ENCODE peak calls at places on chromosomes 12 and 14, in nine cellular contexts. H is neural progenitor cell; B is stimulated activated CD8-positive, alpha-beta memory T cell treated with anti-CD3 and anti-CD28 coated beads, Interleukin-7, amount 100 ng/mL, for 1 hour; Y is GM18507; Q is Calu3; G is dermis blood vessel endothelial cell; N is activated naive CD4-positive, alpha-beta T cell treated with Interleukin-2 at 50 U/mL for 16 hours; D is stimulated activated CD4-positive, alpha-beta T cell treated with anti-CD3 and anti-CD28 coated beads, Interleukin-4, amount 100 ng/mL, for 24 hours; C is iris pigment epithelial cell. F is an unnamed sample.
A peak's percentile ranks its signal among the peaks of the same experiment; 100 is the strongest.

GRCh38 chr14:54867011-54867410 is 35.6 kb downstream of the GCH1 start:
- DNase-seq in H (no peak), B (no peak), Y (no peak), Q (no peak), G (no peak), N (no peak), D (no peak), C (no peak), F (no peak)

GRCh38 chr14:77980475-77981321 is 180.8 kb downstream of the ADCK1 start:
- DNase-seq in H (peak; percentile 47), B (no peak), Y (no peak), Q (peak; percentile 69), G (no peak), N (no peak), D (no peak), C (no peak), F (no peak)

GRCh38 chr12:62700091-62700490 is 233.5 kb downstream of the MON2 start:
- DNase-seq in H (no peak), B (no peak), Y (no peak), Q (no peak), G (no peak), N (no peak), D (no peak), C (peak; percentile 39), F (no peak)

GRCh38 chr12:26340649-26341048 is 145.3 kb downstream of the SSPN start:
- DNase-seq in H (no peak), B (no peak), Y (no peak), Q (no peak), G (no peak), N (no peak), D (no peak), C (no peak), F (no peak)

GRCh38 chr12:112801055-112801454 is 9.5 kb downstream of the RPH3A start:
- DNase-seq in H (no peak), B (no peak), Y (no peak), Q (no peak), G (no peak), N (no peak), D (no peak), C (no peak), F (no peak)

GRCh38 chr14:72583316-72584272 is 310.3 kb downstream of the DPF3 start:
- DNase-seq in H (no peak), B (no peak), Y (no peak), Q (no peak), G (no peak), N (no peak), D (no peak), C (peak; percentile 44), F (no peak)

GRCh38 chr14:102979406-102979805 is 56.9 kb downstream of the AMN start:
- DNase-seq in H (no peak), B (no peak), Y (no peak), Q (no peak), G (no peak), N (no peak), D (no peak), C (no peak), F (no peak)

GRCh38 chr12:2221030-2221621 is 168.3 kb downstream of the CACNA1C start:
- DNase-seq in H (no peak), B (no peak), Y (no peak), Q (no peak), G (no peak), N (no peak), D (no peak), C (no peak), F (no peak)

GRCh38 chr12:113973109-113973904 is 7.2 kb upstream of the RBM19 start:
- DNase-seq in H (no peak), B (no peak), Y (no peak), Q (no peak), G (no peak), N (no peak), D (no peak), C (no peak), F (no peak)

GRCh38 chr14:53882684-53883083 is 73.9 kb downstream of the BMP4 start:
- DNase-seq in H (no peak), B (no peak), Y (no peak), Q (no peak), G (peak; percentile 30), N (no peak), D (no peak), C (peak; percentile 44), F (peak; percentile 30)

GRCh38 chr14:64708148-64709004 is 4.2 kb downstream of the PLEKHG3 start:
- DNase-seq in H (peak; percentile 59), B (no peak), Y (no peak), Q (peak; percentile 82), G (no peak), N (peak; percentile 33), D (no peak), C (peak; percentile 69), F (peak; percentile 26)

GRCh38 chr12:33988888-33989287 is 33.4 kb upstream of the ALG10 start:
- DNase-seq in H (peak; percentile 7), B (no peak), Y (no peak), Q (peak; percentile 18), G (peak; percentile 71), N (no peak), D (no peak), C (no peak), F (no peak)

GRCh38 chr12:106248849-106249371 is 1.1 kb upstream of the CKAP4 start:
- DNase-seq in H (no peak), B (no peak), Y (no peak), Q (no peak), G (peak; percentile 73), N (peak; percentile 45), D (peak; percentile 52), C (peak; percentile 78), F (no peak)

GRCh38 chr12:16573652-16574077 is 32.3 kb downstream of the LMO3 start:
- DNase-seq in H (peak; percentile 50), B (no peak), Y (no peak), Q (no peak), G (no peak), N (no peak), D (no peak), C (peak; percentile 68), F (no peak)

GRCh38 chr12:1410794-1411193 is 183.6 kb downstream of the FBXL14 start:
- DNase-seq in H (no peak), B (no peak), Y (no peak), Q (no peak), G (no peak), N (no peak), D (no peak), C (no peak), F (no peak)

GRCh38 chr12:112855375-112855774 is 51.4 kb upstream of the OAS1 start:
- DNase-seq in H (peak; percentile 60), B (no peak), Y (no peak), Q (peak; percentile 41), G (peak; percentile 35), N (no peak), D (no peak), C (peak; percentile 7), F (no peak)

F was measured in DND-41.